ENCODE peak calls at places on chromosomes 6 and 20, in six cellular contexts. A is ovary, T is neuronal stem cell, D is adrenal gland, P is HepG2, X is sigmoid colon. B is an unnamed sample. For H3K4me1, the result is how much of the 10 kb centered on the place peaks cover.

GRCh38 chr20:64100946-64101688 is 6.2 kb downstream of the NPBWR2 start:
- DNase-seq in X (no peak), D (no peak), T (no peak), P (no peak), A (no peak), B (no peak)

GRCh38 chr6:8080338-8081151 is 16.4 kb upstream of the BLOC1S5 start:
- DNase-seq in A (no peak), P (peak), X (no peak), T (no peak), D (no peak), B (peak)

GRCh38 chr6:139539852-139540251 is 165.4 kb upstream of the CITED2 start:
- DNase-seq in P (peak), T (no peak), X (peak), A (peak), D (peak), B (peak)

GRCh38 chr6:10441004-10441654 is 26.3 kb upstream of the TFAP2A start:
- DNase-seq in D (no peak), X (no peak), P (peak), A (no peak), T (no peak), B (peak)

GRCh38 chr20:44993343-44993742 is 27.0 kb downstream of the STK4 start:
- DNase-seq in A (no peak), P (no peak), X (no peak), D (no peak), T (no peak), B (no peak)

GRCh38 chr6:99189823-99190721 is 159.4 kb downstream of the FAXC start:
- DNase-seq in P (no peak), T (no peak), X (no peak), A (no peak), D (no peak), B (no peak)

GRCh38 chr6:41455410-41455809 is 90.8 kb upstream of the FOXP4 start:
- DNase-seq in X (no peak), P (no peak), A (no peak), T (no peak), D (no peak), B (no peak)

GRCh38 chr6:4603856-4604369 is 172.3 kb upstream of the CDYL start:
- DNase-seq in T (no peak), D (no peak), P (no peak), A (no peak), X (no peak), B (no peak)

GRCh38 chr6:29750709-29751108 is 27.5 kb downstream of the HLA-F start:
- DNase-seq in A (no peak), X (peak), D (no peak), T (no peak), P (no peak), B (no peak)

GRCh38 chr6:112912351-112913101 is 565.4 kb downstream of the RFPL4B start:
- DNase-seq in X (no peak), D (no peak), A (no peak), P (no peak), T (no peak), B (peak)

GRCh38 chr6:13089296-13089994 is 238.9 kb downstream of the TBC1D7 start:
- DNase-seq in D (no peak), X (no peak), P (no peak), T (no peak), A (no peak), B (no peak)

GRCh38 chr6:20213271-20213798 is 1.1 kb upstream of the MBOAT1 start:
- DNase-seq in P (no peak), X (no peak), A (peak), D (no peak), T (no peak), B (no peak)

GRCh38 chr6:83378621-83379388 is 52.0 kb downstream of the ME1 start:
- DNase-seq in A (no peak), X (no peak), P (no peak), T (no peak), D (no peak), B (no peak)

GRCh38 chr20:20207291-20207690 is 155.0 kb downstream of the CFAP61 start:
- DNase-seq in X (no peak), P (no peak), D (no peak), A (no peak), T (no peak), B (no peak)

GRCh38 chr6:79084693-79085092 is 6.6 kb upstream of the PHIP start:
- DNase-seq in D (no peak), T (no peak), P (peak), A (no peak), X (no peak), B (no peak)

GRCh38 chr6:71250050-71250689 is 38.4 kb upstream of the OGFRL1 start:
- DNase-seq in A (no peak), P (no peak), T (no peak), D (no peak), X (no peak), B (no peak)

GRCh38 chr6:22828179-22829062 is 259.1 kb downstream of the HDGFL1 start:
- DNase-seq in D (peak), P (peak), A (peak), X (no peak), T (peak), B (peak)

GRCh38 chr6:154805288-154805911 is 72.2 kb downstream of the SCAF8 start:
- DNase-seq in D (no peak), P (peak), X (no peak), T (no peak), A (no peak), B (peak)

GRCh38 chr6:70164556-70164955 is 138.3 kb downstream of the COL9A1 start:
- DNase-seq in D (no peak), A (no peak), X (no peak), P (peak), T (no peak), B (no peak)

GRCh38 chr6:40962241-40962640 is 76.8 kb downstream of the UNC5CL start:
- DNase-seq in A (no peak), D (no peak), X (no peak), T (no peak), P (peak), B (no peak)

GRCh38 chr6:12601881-12602280 is 114.7 kb upstream of the PHACTR1 start:
- DNase-seq in D (no peak), P (no peak), A (no peak), X (no peak), T (no peak), B (no peak)

GRCh38 chr6:165729307-165729936 is 66.4 kb upstream of the PDE10A start:
- DNase-seq in A (no peak), T (peak), X (no peak), D (peak), P (peak), B (no peak)

GRCh38 chr6:142035890-142036289 is 96.8 kb upstream of the GJE1 start:
- DNase-seq in X (no peak), T (no peak), D (no peak), A (no peak), P (no peak), B (no peak)

GRCh38 chr20:53608456-53609413 is 15.1 kb upstream of the ZNF217 start:
- DNase-seq in A (peak), P (no peak), X (no peak), T (no peak), D (no peak), B (peak)

GRCh38 chr6:31899882-31900722 is 1.8 kb downstream of the ZBTB12 start:
- DNase-seq in P (no peak), T (no peak), A (no peak), X (no peak), D (no peak), B (no peak)
- H3K4me1 ChIP-seq in P (half or more), T (under half), A (under half), X (under half), D (under half), B (under half)

DNA sequence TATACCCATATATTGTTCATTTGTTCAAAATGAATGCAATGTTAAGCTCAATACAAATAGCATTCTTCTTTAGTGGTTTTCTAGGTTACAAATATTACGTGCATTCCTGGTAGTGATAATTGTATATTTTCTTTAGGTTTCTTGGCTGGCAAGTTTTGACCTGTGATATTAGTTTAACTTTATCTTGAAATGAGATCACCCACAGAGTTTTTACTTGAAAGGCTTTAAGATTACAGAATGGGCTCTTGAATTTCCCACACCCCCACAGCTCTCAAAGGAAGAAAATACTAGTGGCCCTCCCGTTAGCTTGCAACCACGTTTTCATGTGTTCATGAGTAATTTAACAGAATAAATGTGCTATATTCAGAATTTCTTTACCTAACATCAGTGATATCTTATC is 1315.5 kb upstream of the GJE1 start:
- DNase-seq in A (no peak), P (no peak), T (no peak), D (no peak), X (no peak), B (no peak)
- H3K4me1 ChIP-seq in A (under half), P (under half), T (under half), D (under half), X (under half), B (under half)

DNA sequence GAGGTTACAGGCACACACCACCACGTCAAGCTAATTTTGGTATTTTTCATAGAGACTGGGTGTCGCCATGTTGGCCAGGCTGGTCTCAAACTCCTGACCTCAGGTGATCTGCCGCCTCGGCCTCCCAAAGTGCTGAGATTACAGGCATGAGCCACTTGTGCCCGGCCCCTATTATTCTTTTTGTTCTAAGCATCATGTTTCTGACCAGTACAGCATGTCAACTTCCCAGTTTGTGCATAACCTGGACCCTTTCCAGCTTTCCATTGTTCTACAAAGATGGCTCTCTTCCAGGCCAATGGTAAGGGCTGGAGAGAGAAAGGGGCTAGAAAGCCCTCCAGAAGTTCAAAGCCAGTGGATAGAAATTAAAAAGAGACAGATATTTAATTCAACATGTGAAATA is 91.3 kb upstream of the TNFAIP3 start:
- DNase-seq in X (no peak), T (no peak), P (no peak), A (no peak), D (peak), B (no peak)
- H3K4me1 ChIP-seq in X (under half), T (under half), P (under half), A (under half), D (under half), B (under half)

GRCh38 chr20:1331101-1331500 is 2.2 kb upstream of the SDCBP2 start:
- DNase-seq in T (no peak), D (no peak), P (no peak), A (no peak), X (no peak), B (peak)
- H3K4me1 ChIP-seq in T (under half), D (under half), P (half or more), A (under half), X (under half), B (under half)

DNA sequence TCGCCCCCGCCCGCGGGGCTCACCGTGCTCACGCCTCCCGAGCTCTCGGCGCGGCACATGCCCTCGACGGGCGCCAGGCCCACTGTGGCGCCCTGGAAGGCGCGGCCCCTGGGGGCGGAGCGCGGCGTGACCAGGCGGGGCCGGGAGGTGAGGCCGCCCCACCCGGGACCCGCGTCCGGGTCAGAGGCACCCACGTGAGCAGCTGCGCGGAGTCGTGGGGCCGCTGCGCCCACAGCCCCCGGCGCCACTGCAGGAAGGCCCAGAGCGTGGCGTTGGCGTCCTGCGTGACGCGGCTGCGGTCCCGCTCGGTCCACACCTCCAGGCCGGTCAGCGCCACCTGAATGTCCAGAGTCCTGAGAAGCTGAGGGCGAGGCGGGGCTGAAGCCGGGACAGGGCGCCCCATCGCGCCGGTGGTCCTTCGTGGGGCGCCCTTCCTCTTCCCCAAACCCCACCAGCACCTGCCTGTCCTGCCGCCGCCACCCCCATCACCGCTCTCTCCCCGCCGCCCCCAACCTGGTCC is 8.2 kb downstream of the ADAM33 start:
- DNase-seq in D (no peak), P (no peak), X (no peak), T (no peak), A (no peak), B (no peak)
- H3K4me1 ChIP-seq in D (under half), P (under half), X (under half), T (under half), A (under half), B (under half)

GRCh38 chr6:16720861-16721260 is 40.4 kb downstream of the ATXN1 start:
- DNase-seq in D (no peak), A (no peak), T (no peak), P (no peak), X (no peak), B (no peak)

GRCh38 chr6:16721977-16722376 is 39.3 kb downstream of the ATXN1 start:
- DNase-seq in X (no peak), P (no peak), T (no peak), A (no peak), D (no peak), B (no peak)

GRCh38 chr6:16725145-16725864 is 36.0 kb downstream of the ATXN1 start:
- DNase-seq in X (no peak), A (no peak), T (no peak), P (no peak), D (no peak), B (peak)

GRCh38 chr6:16722616-16723015 is 38.6 kb downstream of the ATXN1 start:
- DNase-seq in P (no peak), D (no peak), T (no peak), X (no peak), A (no peak), B (no peak)

DNA sequence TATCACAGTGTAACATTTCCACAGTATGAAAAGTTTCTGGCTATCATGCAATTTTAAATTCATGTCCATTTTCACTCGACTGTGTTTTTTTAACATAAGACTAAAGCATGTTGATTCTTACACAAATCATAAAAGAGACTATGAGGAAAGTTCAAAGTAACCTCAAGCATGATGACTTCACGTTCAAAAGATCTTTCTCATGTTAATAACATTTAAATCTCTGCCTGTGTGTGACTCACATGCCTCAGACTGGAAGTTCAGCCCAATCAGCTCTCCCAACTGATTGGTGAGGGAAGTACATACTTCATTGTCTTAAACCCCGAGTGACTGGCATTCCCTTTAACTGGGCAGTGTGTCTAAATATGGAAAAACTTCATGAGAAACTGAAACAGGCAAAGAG is 37.4 kb downstream of the ATXN1 start:
- DNase-seq in T (no peak), A (no peak), X (no peak), P (peak), D (peak), B (peak)
- H3K4me1 ChIP-seq in T (under half), A (under half), X (half or more), P (half or more), D (under half), B (half or more)

GRCh38 chr6:35718911-35719381 is 17.9 kb upstream of the ARMC12 start:
- DNase-seq in X (peak), P (no peak), D (no peak), A (no peak), T (no peak), B (no peak)
- H3K4me1 ChIP-seq in X (half or more), P (under half), D (under half), A (under half), T (under half), B (under half)

DNA sequence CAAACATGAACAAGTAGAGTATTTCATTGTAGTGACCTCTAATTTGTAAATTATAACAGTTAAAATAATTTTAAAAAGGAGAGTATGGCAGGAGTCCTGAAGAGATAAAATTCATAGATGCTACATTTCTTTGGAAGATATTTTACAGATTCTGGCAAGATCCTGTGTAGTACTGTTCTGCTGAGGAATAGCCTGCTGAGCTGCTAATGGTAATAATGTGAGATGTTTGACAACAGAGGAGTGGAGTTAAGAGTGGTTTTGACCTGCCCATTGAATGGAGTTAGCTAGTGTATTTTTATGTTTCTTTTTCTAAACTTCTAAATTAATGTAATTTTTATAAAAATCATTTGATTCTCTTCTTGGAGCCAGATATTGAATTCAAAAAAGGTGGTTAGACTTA is 11.8 kb downstream of the CLVS2 start:
- DNase-seq in T (no peak), D (no peak), P (no peak), X (no peak), A (no peak), B (no peak)
- H3K4me1 ChIP-seq in T (under half), D (under half), P (under half), X (under half), A (under half), B (under half)

GRCh38 chr20:52280407-52280806 is 88.8 kb upstream of the ZFP64 start:
- DNase-seq in D (no peak), A (no peak), T (no peak), P (no peak), X (no peak), B (no peak)

GRCh38 chr20:52275243-52275817 is 83.8 kb upstream of the ZFP64 start:
- DNase-seq in P (no peak), A (no peak), X (no peak), T (no peak), D (no peak), B (peak)

GRCh38 chr20:52279667-52280180 is 88.1 kb upstream of the ZFP64 start:
- DNase-seq in A (no peak), D (no peak), P (no peak), X (no peak), T (no peak), B (peak)
- H3K4me1 ChIP-seq in A (under half), D (under half), P (under half), X (under half), T (under half), B (under half)